ENCODE peak calls at places on chromosomes 1 and 21, in eight cellular contexts. One of them, this sample, is unnamed.

GRCh38 chr1:154864189-154864985 is 5.7 kb downstream of the KCNN3 start:
- DNase-seq in stimulated activated CD4-positive, alpha-beta T cell treated with anti-CD3 and anti-CD28 coated beads, Interleukin-1b, Interleukin-23, amount 100 ng/mL, for 1 hour: no peak
- DNase-seq in naive thymus-derived CD8-positive, alpha-beta T cell: no peak
- DNase-seq in stromal cell of bone marrow: no peak
- DNase-seq in nucleus accumbens: no peak
- DNase-seq in GM04503: no peak
- DNase-seq in NCI-H1694: no peak
- DNase-seq in transverse colon: no peak
- DNase-seq in this sample: no peak

GRCh38 chr1:3614755-3615742 is 3.7 kb upstream of the MEGF6 start:
- DNase-seq in naive thymus-derived CD8-positive, alpha-beta T cell: no peak
- DNase-seq in stimulated activated CD4-positive, alpha-beta T cell treated with anti-CD3 and anti-CD28 coated beads, Interleukin-1b, Interleukin-23, amount 100 ng/mL, for 1 hour: no peak
- DNase-seq in transverse colon: no peak
- DNase-seq in stromal cell of bone marrow: no peak
- DNase-seq in nucleus accumbens: no peak
- DNase-seq in NCI-H1694: no peak
- DNase-seq in GM04503: no peak
- DNase-seq in this sample: no peak

GRCh38 chr1:197320991-197321531 is 53.0 kb downstream of the CRB1 start:
- DNase-seq in NCI-H1694: no peak
- DNase-seq in nucleus accumbens: no peak
- DNase-seq in naive thymus-derived CD8-positive, alpha-beta T cell: no peak
- DNase-seq in GM04503: peak
- DNase-seq in transverse colon: no peak
- DNase-seq in stimulated activated CD4-positive, alpha-beta T cell treated with anti-CD3 and anti-CD28 coated beads, Interleukin-1b, Interleukin-23, amount 100 ng/mL, for 1 hour: no peak
- DNase-seq in stromal cell of bone marrow: peak
- DNase-seq in this sample: peak

GRCh38 chr1:80987106-80987505 is 813.6 kb upstream of the ADGRL2 start:
- DNase-seq in NCI-H1694: no peak
- DNase-seq in stimulated activated CD4-positive, alpha-beta T cell treated with anti-CD3 and anti-CD28 coated beads, Interleukin-1b, Interleukin-23, amount 100 ng/mL, for 1 hour: no peak
- DNase-seq in stromal cell of bone marrow: no peak
- DNase-seq in GM04503: no peak
- DNase-seq in transverse colon: no peak
- DNase-seq in naive thymus-derived CD8-positive, alpha-beta T cell: no peak
- DNase-seq in nucleus accumbens: no peak
- DNase-seq in this sample: no peak

GRCh38 chr1:46039571-46040052 is 92.8 kb downstream of the PIK3R3 start:
- DNase-seq in transverse colon: peak
- DNase-seq in naive thymus-derived CD8-positive, alpha-beta T cell: no peak
- DNase-seq in nucleus accumbens: no peak
- DNase-seq in stimulated activated CD4-positive, alpha-beta T cell treated with anti-CD3 and anti-CD28 coated beads, Interleukin-1b, Interleukin-23, amount 100 ng/mL, for 1 hour: no peak
- DNase-seq in GM04503: peak
- DNase-seq in stromal cell of bone marrow: no peak
- DNase-seq in NCI-H1694: no peak
- DNase-seq in this sample: peak

GRCh38 chr21:34320006-34320405 is 43.8 kb upstream of the KCNE2 start:
- DNase-seq in nucleus accumbens: no peak
- DNase-seq in naive thymus-derived CD8-positive, alpha-beta T cell: no peak
- DNase-seq in GM04503: no peak
- DNase-seq in NCI-H1694: no peak
- DNase-seq in stimulated activated CD4-positive, alpha-beta T cell treated with anti-CD3 and anti-CD28 coated beads, Interleukin-1b, Interleukin-23, amount 100 ng/mL, for 1 hour: no peak
- DNase-seq in stromal cell of bone marrow: no peak
- DNase-seq in transverse colon: no peak
- DNase-seq in this sample: no peak

GRCh38 chr1:200392625-200393185 is 17.1 kb downstream of the ZNF281 start:
- DNase-seq in nucleus accumbens: no peak
- DNase-seq in NCI-H1694: no peak
- DNase-seq in stromal cell of bone marrow: no peak
- DNase-seq in stimulated activated CD4-positive, alpha-beta T cell treated with anti-CD3 and anti-CD28 coated beads, Interleukin-1b, Interleukin-23, amount 100 ng/mL, for 1 hour: no peak
- DNase-seq in naive thymus-derived CD8-positive, alpha-beta T cell: no peak
- DNase-seq in GM04503: no peak
- DNase-seq in transverse colon: no peak
- DNase-seq in this sample: no peak

GRCh38 chr1:66207484-66207883 is 326.5 kb upstream of the SGIP1 start:
- DNase-seq in stimulated activated CD4-positive, alpha-beta T cell treated with anti-CD3 and anti-CD28 coated beads, Interleukin-1b, Interleukin-23, amount 100 ng/mL, for 1 hour: no peak
- DNase-seq in GM04503: peak
- DNase-seq in nucleus accumbens: no peak
- DNase-seq in NCI-H1694: no peak
- DNase-seq in transverse colon: no peak
- DNase-seq in naive thymus-derived CD8-positive, alpha-beta T cell: no peak
- DNase-seq in stromal cell of bone marrow: peak
- DNase-seq in this sample: no peak

GRCh38 chr1:35449334-35450008 is 107.7 kb downstream of the KIAA0319L start:
- DNase-seq in stromal cell of bone marrow: peak
- DNase-seq in nucleus accumbens: no peak
- DNase-seq in NCI-H1694: no peak
- DNase-seq in transverse colon: no peak
- DNase-seq in GM04503: peak
- DNase-seq in naive thymus-derived CD8-positive, alpha-beta T cell: no peak
- DNase-seq in stimulated activated CD4-positive, alpha-beta T cell treated with anti-CD3 and anti-CD28 coated beads, Interleukin-1b, Interleukin-23, amount 100 ng/mL, for 1 hour: no peak
- DNase-seq in this sample: peak

GRCh38 chr1:172380441-172381244 is 39.8 kb upstream of the C1orf105 start:
- DNase-seq in stromal cell of bone marrow: no peak
- DNase-seq in GM04503: no peak
- DNase-seq in nucleus accumbens: no peak
- DNase-seq in stimulated activated CD4-positive, alpha-beta T cell treated with anti-CD3 and anti-CD28 coated beads, Interleukin-1b, Interleukin-23, amount 100 ng/mL, for 1 hour: peak
- DNase-seq in naive thymus-derived CD8-positive, alpha-beta T cell: peak
- DNase-seq in NCI-H1694: no peak
- DNase-seq in transverse colon: no peak
- DNase-seq in this sample: no peak

GRCh38 chr1:111275079-111275478 is 15.6 kb upstream of the CHIA start:
- DNase-seq in NCI-H1694: no peak
- DNase-seq in transverse colon: peak
- DNase-seq in stromal cell of bone marrow: peak
- DNase-seq in GM04503: peak
- DNase-seq in nucleus accumbens: no peak
- DNase-seq in naive thymus-derived CD8-positive, alpha-beta T cell: no peak
- DNase-seq in stimulated activated CD4-positive, alpha-beta T cell treated with anti-CD3 and anti-CD28 coated beads, Interleukin-1b, Interleukin-23, amount 100 ng/mL, for 1 hour: no peak
- DNase-seq in this sample: peak

GRCh38 chr1:3313579-3313955 is 140.9 kb upstream of the ARHGEF16 start:
- DNase-seq in naive thymus-derived CD8-positive, alpha-beta T cell: no peak
- DNase-seq in NCI-H1694: no peak
- DNase-seq in nucleus accumbens: peak
- DNase-seq in GM04503: peak
- DNase-seq in stimulated activated CD4-positive, alpha-beta T cell treated with anti-CD3 and anti-CD28 coated beads, Interleukin-1b, Interleukin-23, amount 100 ng/mL, for 1 hour: no peak
- DNase-seq in stromal cell of bone marrow: peak
- DNase-seq in transverse colon: peak
- DNase-seq in this sample: peak

GRCh38 chr1:242205622-242206489 is 207.0 kb upstream of the MAP1LC3C start:
- DNase-seq in stromal cell of bone marrow: peak
- DNase-seq in transverse colon: no peak
- DNase-seq in naive thymus-derived CD8-positive, alpha-beta T cell: no peak
- DNase-seq in nucleus accumbens: no peak
- DNase-seq in stimulated activated CD4-positive, alpha-beta T cell treated with anti-CD3 and anti-CD28 coated beads, Interleukin-1b, Interleukin-23, amount 100 ng/mL, for 1 hour: no peak
- DNase-seq in NCI-H1694: no peak
- DNase-seq in GM04503: no peak
- DNase-seq in this sample: no peak

This sample was measured in BJ.